ENCODE peak calls at places on chromosomes 1 and 21, in six cellular contexts. L is SK-N-SH, K is vagina, W is cardiac muscle cell, I is psoas muscle, U is left ventricle myocardium inferior. D is an unnamed sample. For H3K27me3, the result is how much of the 10 kb centered on the place peaks cover.

GRCh38 chr1:51648180-51649109 is 31.6 kb downstream of the OSBPL9 start:
- DNase-seq in L (peak), K (no peak), W (peak), I (no peak), U (no peak), D (peak)

GRCh38 chr21:16195476-16195875 is 465.7 kb downstream of the USP25 start:
- DNase-seq in L (no peak), K (no peak), W (peak), I (no peak), U (no peak), D (no peak)

GRCh38 chr1:119081267-119081666 is 59.2 kb downstream of the WARS2 start:
- DNase-seq in L (no peak), K (no peak), W (peak), I (no peak), U (no peak), D (no peak)

GRCh38 chr1:109659997-109660755 is 4.3 kb downstream of the GSTM4 start:
- DNase-seq in L (no peak), K (no peak), W (no peak), I (no peak), U (no peak), D (no peak)

GRCh38 chr1:46020005-46020404 is 112.4 kb downstream of the PIK3R3 start:
- DNase-seq in L (no peak), K (no peak), W (peak), I (no peak), U (no peak), D (no peak)

GRCh38 chr1:43539726-43540434 is 9.2 kb downstream of the PTPRF start:
- DNase-seq in L (no peak), K (no peak), W (no peak), I (no peak), U (no peak), D (no peak)

GRCh38 chr1:192363177-192363576 is 46.4 kb downstream of the RGS21 start:
- DNase-seq in L (no peak), K (no peak), W (no peak), I (no peak), U (no peak), D (no peak)

GRCh38 chr21:21146587-21147373 is 148.6 kb downstream of the NCAM2 start:
- DNase-seq in L (no peak), K (no peak), W (no peak), I (no peak), U (no peak), D (no peak)

GRCh38 chr1:16152521-16153087 is 3.3 kb downstream of the EPHA2 start:
- DNase-seq in L (no peak), K (no peak), W (peak), I (no peak), U (peak), D (no peak)

GRCh38 chr1:37633040-37633949 is 1.4 kb downstream of the RSPO1 start:
- DNase-seq in L (no peak), K (no peak), W (no peak), I (no peak), U (no peak), D (no peak)

GRCh38 chr1:44531785-44532566 is 126.9 kb downstream of the RNF220 start:
- DNase-seq in L (no peak), K (no peak), W (peak), I (no peak), U (no peak), D (peak)

GRCh38 chr1:156123356-156124196 is 9.1 kb downstream of the LMNA start:
- DNase-seq in L (peak), K (peak), W (peak), I (peak), U (peak), D (peak)

GRCh38 chr1:248268178-248268577 is 9.6 kb downstream of the OR2T33 start:
- DNase-seq in L (no peak), K (no peak), W (no peak), I (no peak), U (no peak), D (no peak)

GRCh38 chr1:87795615-87796337 is 467.1 kb downstream of the LMO4 start:
- DNase-seq in L (no peak), K (no peak), W (no peak), I (no peak), U (no peak), D (no peak)

GRCh38 chr1:244012232-244012631 is 38.9 kb upstream of the ZBTB18 start:
- DNase-seq in L (no peak), K (no peak), W (peak), I (no peak), U (no peak), D (no peak)

GRCh38 chr1:226403522-226404034 is 4.3 kb downstream of the PARP1 start:
- DNase-seq in L (peak), K (no peak), W (peak), I (no peak), U (no peak), D (no peak)

GRCh38 chr1:31790140-31790539 is 25.7 kb downstream of the SPOCD1 start:
- DNase-seq in L (no peak), K (no peak), W (no peak), I (no peak), U (no peak), D (no peak)

GRCh38 chr1:17192394-17193221 is 12.3 kb upstream of the PADI1 start:
- DNase-seq in L (no peak), K (no peak), W (peak), I (no peak), U (no peak), D (no peak)

GRCh38 chr1:13813398-13814012 is 113.5 kb downstream of the PRDM2 start:
- DNase-seq in L (peak), K (no peak), W (peak), I (no peak), U (no peak), D (no peak)

GRCh38 chr1:113830039-113830438 is 17.8 kb upstream of the RSBN1 start:
- DNase-seq in L (no peak), K (no peak), W (no peak), I (no peak), U (no peak), D (no peak)

DNA sequence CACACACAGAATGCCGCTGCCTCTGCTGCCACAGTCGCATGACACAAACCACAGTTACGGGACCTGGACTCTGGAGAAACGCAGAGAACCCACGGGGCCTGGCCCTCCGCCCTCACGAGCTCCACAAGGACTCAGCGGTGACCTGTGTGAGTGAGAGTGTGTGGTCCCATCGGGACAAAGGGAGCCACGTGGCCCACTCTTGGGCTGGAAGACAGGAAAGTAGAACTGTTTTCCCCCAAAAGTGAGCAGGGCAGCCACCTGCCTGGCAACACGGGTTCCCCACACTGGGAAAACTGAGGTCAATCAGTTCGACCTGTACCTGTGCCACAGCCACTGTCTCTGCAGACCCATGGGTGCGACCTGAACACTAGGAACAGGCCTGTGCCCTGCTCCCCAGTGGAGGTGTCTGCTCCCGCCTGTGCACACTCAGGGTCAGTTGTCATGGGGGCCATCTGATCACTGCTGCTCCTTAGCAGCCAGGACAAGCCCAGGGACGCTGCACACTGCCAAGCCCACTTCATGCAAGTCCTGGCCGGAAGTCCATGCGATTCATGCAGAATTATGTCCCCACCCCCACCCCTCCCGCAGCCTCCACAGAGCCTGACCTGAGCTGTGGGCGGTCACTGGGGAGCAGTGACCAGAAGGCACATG is 54.4 kb upstream of the ADARB1 start:
- DNase-seq in L (no peak), K (no peak), W (no peak), I (peak), U (peak), D (no peak)
- H3K27me3 ChIP-seq in L (under half), K (under half), W (under half), I (under half), U (under half), D (under half)

DNA sequence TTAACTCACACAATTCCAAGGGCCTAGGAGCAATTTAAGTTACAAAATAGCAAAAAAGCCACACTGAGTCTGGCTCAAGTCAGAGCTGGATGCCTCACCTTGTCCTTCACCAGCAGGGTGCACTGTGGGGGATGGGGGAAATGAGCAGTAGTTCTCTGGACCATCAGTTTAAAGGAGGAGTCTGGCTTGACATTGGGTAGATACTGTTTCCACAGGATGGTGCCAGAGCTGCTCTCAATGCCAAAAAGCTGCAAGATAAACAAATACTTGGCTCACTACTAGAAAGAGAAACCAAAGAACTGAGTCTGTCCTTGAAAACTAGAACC is 18.8 kb downstream of the EMC1 start:
- DNase-seq in L (no peak), K (no peak), W (peak), I (peak), U (peak), D (no peak)
- TF ChIP-seq CTCF in L (peak), K (no peak), W (peak), I (peak), U (peak), D (no peak)

DNA sequence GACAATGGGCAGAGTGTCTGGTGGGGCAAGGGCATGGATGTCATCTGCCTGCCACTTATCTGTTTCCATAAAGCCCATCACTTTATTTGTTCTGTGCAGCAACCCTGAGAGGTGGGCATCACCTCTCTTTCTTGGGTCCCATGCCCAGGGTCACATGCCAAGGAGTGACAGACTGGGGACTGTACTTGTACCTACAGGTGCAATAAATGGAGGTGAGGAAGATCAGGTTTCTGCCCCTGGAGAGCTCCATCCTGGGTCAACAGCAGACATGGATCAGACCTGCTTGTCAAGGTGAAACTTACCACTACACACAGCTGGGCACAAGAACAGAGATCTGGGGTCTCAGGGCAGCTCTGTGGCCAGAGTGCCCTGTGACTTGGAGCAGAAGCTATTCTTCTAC is 18.4 kb upstream of the PRDM16 start:
- DNase-seq in L (no peak), K (no peak), W (no peak), I (no peak), U (no peak), D (no peak)
- H3K27me3 ChIP-seq in L (under half), K (under half), W (under half), I (under half), U (under half), D (under half)

GRCh38 chr21:40512590-40512989 is 334.4 kb downstream of the DSCAM start:
- DNase-seq in L (peak), K (no peak), W (no peak), I (no peak), U (no peak), D (no peak)
- TF ChIP-seq CTCF in L (peak), K (no peak), W (no peak), I (peak), U (no peak), D (peak)

GRCh38 chr1:20371411-20371810 is 80.7 kb downstream of the VWA5B1 start:
- DNase-seq in L (no peak), K (no peak), W (peak), I (no peak), U (no peak), D (no peak)

GRCh38 chr1:20372676-20373075 is 82.0 kb downstream of the VWA5B1 start:
- DNase-seq in L (no peak), K (no peak), W (no peak), I (no peak), U (no peak), D (no peak)

GRCh38 chr1:20371883-20372282 is 81.2 kb downstream of the VWA5B1 start:
- DNase-seq in L (no peak), K (no peak), W (no peak), I (no peak), U (no peak), D (no peak)

GRCh38 chr1:20368866-20369545 is 78.3 kb downstream of the VWA5B1 start:
- DNase-seq in L (no peak), K (no peak), W (no peak), I (no peak), U (no peak), D (no peak)

GRCh38 chr1:20370628-20371200 is 80.0 kb downstream of the VWA5B1 start:
- DNase-seq in L (peak), K (no peak), W (no peak), I (no peak), U (no peak), D (no peak)
- H3K27me3 ChIP-seq in L (under half), K (under half), W (half or more), I (under half), U (half or more), D (under half)

GRCh38 chr1:92298573-92299476 is at the start of the genes GLMN and RPAP2:
- DNase-seq in L (peak), K (no peak), W (peak), I (peak), U (peak), D (peak)
- TF ChIP-seq CTCF in L (peak), K (no peak), W (peak), I (no peak), U (peak), D (no peak)

GRCh38 chr1:166975361-166976129 is at the start of gene ILDR2:
- DNase-seq in L (peak), K (no peak), W (peak), I (peak), U (peak), D (peak)
- H3K27me3 ChIP-seq in L (half or more), K (under half), W (half or more), I (under half), U (half or more), D (half or more)

GRCh38 chr1:160726498-160727391 is 12.3 kb upstream of the SLAMF7 start:
- DNase-seq in L (peak), K (peak), W (peak), I (no peak), U (no peak), D (peak)
- TF ChIP-seq CTCF in L (peak), K (peak), W (peak), I (peak), U (peak), D (peak)

DNA sequence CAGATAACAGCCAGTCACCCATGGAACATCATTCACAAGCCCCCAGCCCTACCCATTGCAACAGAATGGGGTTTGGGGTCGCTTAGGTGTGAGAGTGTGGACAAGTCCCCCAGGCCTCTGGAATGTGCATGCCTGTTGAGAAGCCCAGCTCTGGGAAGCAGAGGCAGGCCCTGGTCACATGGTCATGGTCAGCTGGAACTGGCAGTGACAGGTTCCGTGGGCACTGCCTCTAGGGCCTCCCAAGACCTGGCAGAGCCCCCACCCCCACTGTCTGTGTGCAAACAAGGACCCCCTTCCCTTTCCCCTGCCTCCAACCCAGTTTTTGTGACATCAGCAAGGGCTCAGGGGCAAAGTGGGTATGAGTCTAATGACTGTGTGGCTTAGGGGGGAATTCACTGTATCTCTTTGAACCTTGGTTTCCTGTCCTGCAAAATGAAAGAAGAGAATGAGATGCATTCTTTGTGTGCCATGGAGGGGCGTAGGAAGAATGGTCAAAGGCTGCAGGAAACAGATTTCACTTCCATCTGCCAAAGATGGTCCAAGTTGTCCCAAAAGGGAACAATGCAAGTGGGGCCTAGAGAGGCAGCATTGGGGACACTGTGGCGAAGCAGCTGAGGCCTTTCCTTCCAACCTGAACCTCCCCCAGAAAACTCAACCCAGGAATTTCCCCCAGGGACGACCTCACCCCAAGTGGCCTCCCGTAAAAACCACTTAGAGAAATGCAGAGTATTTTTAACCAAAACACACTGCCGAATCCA is 34.7 kb upstream of the SELENON start:
- DNase-seq in L (no peak), K (no peak), W (no peak), I (no peak), U (no peak), D (no peak)
- H3K27me3 ChIP-seq in L (under half), K (under half), W (under half), I (under half), U (under half), D (under half)

DNA sequence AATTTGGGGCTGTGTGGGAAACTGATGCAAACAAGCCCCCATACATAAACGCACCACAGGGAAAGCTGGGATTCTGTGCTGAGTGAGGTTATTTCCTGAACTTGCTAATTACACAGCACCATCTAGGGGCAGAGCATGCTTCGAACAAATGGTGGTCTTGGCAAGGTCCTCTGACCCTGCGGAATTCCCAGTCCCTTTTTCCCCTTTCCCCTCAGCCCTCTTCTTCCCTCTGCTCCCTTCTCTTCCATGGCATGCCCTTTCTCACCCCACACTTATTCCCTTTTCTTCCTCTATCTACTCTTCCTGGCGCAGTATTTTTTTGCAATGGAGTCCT is 134.5 kb upstream of the VANGL1 start:
- DNase-seq in L (peak), K (no peak), W (peak), I (no peak), U (no peak), D (peak)
- TF ChIP-seq CTCF in L (peak), K (no peak), W (peak), I (peak), U (peak), D (peak)